ENCODE peak calls at places on chromosomes 5 and 9, in eight cellular contexts. Z is DND-41, V is dorsolateral prefrontal cortex, E is GM12865, G is uterus, Y is cardiac fibroblast, O is left ventricle myocardium inferior, H is transverse colon. Q is an unnamed sample.

GRCh38 chr9:20606637-20607036 is 15.7 kb downstream of the MLLT3 start:
- DNase-seq in Z (no peak), V (no peak), E (no peak), G (peak), Y (no peak), O (peak), H (no peak), Q (no peak)

GRCh38 chr9:32705059-32705458 is 69.6 kb upstream of the TAF1L start:
- DNase-seq in Z (no peak), V (no peak), E (no peak), G (no peak), Y (no peak), O (no peak), H (no peak), Q (no peak)

GRCh38 chr5:44875661-44876250 is 67.0 kb downstream of the MRPS30 start:
- DNase-seq in Z (no peak), V (no peak), E (peak), G (no peak), Y (no peak), O (no peak), H (no peak), Q (no peak)

GRCh38 chr5:160175438-160176218 is 53.7 kb upstream of the FABP6 start:
- DNase-seq in Z (no peak), V (peak), E (no peak), G (peak), Y (peak), O (peak), H (no peak), Q (peak)

GRCh38 chr5:84384604-84385575 is at the start of gene EDIL3:
- DNase-seq in Z (no peak), V (peak), E (no peak), G (peak), Y (peak), O (no peak), H (peak), Q (peak)

GRCh38 chr9:137310190-137311052 is 8.3 kb upstream of the NRARP start:
- DNase-seq in Z (no peak), V (no peak), E (no peak), G (no peak), Y (no peak), O (peak), H (peak), Q (no peak)

GRCh38 chr9:22144226-22144625 is 135.1 kb upstream of the CDKN2B start:
- DNase-seq in Z (no peak), V (no peak), E (no peak), G (no peak), Y (peak), O (no peak), H (no peak), Q (no peak)

GRCh38 chr9:35863583-35863982 is 6.6 kb downstream of the OR13J1 start:
- DNase-seq in Z (no peak), V (no peak), E (no peak), G (no peak), Y (no peak), O (no peak), H (no peak), Q (no peak)

GRCh38 chr5:173762045-173762444 is 126.1 kb upstream of the CPEB4 start:
- DNase-seq in Z (no peak), V (no peak), E (no peak), G (no peak), Y (no peak), O (no peak), H (no peak), Q (no peak)

GRCh38 chr9:31908158-31908890 is 476.1 kb upstream of the ACO1 start:
- DNase-seq in Z (no peak), V (no peak), E (peak), G (no peak), Y (no peak), O (no peak), H (no peak), Q (no peak)

GRCh38 chr5:79464695-79465332 is 49.1 kb downstream of the HOMER1 start:
- DNase-seq in Z (no peak), V (no peak), E (peak), G (no peak), Y (peak), O (no peak), H (no peak), Q (no peak)

GRCh38 chr9:135927195-135928013 is 20.1 kb upstream of the CAMSAP1 start:
- DNase-seq in Z (no peak), V (no peak), E (no peak), G (no peak), Y (no peak), O (no peak), H (no peak), Q (no peak)

GRCh38 chr9:135925496-135926133 is 18.3 kb upstream of the CAMSAP1 start:
- DNase-seq in Z (no peak), V (no peak), E (peak), G (no peak), Y (no peak), O (no peak), H (no peak), Q (no peak)

GRCh38 chr9:135928074-135928730 is 20.9 kb upstream of the CAMSAP1 start:
- DNase-seq in Z (no peak), V (no peak), E (no peak), G (no peak), Y (no peak), O (no peak), H (no peak), Q (no peak)

GRCh38 chr9:135924628-135925338 is 17.4 kb upstream of the CAMSAP1 start:
- DNase-seq in Z (no peak), V (no peak), E (peak), G (no peak), Y (no peak), O (no peak), H (no peak), Q (no peak)

DNA sequence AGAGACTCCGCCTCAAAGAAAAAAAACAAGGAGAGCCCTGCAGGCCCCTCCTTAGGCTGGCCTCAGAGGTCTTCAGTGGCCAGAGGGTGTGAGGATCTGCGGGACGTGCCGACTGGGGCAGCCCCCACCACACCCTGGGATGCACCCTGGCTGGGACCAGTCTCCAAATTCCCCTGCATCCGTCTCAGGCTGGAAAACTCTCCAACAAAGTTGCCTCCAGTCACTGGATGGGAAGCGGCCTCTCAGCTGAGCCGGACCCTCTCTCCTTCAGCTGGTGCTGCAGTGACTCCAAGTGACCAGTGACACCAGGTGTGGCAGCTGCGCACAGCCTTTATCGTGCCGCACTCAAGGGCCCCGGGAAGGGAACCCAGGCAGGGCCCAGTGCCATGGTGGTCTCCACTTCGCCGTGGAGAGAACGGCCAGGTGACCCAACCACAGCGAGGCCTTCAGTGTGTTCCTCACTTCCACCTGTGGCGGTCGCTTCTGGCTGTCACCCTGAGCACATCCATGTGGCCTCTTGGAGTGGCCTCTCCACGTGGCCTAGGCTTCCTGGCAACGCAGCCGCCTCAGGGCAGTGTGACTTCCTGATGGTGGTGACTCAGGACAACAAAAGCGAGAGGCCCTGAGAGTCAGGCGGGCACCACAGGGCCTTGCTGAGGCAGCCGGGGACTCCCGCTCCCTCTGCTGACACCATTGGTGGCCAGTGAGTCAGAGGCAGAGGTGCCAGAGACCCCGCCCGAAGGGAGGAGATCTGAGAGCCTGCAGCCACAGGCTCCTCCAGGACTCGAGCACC is 19.3 kb upstream of the CAMSAP1 start:
- DNase-seq in Z (no peak), V (no peak), E (peak), G (no peak), Y (peak), O (no peak), H (no peak), Q (peak)
- TF ChIP-seq CTCF in Z (no peak), V (no peak), E (no peak), G (no peak), Y (no peak), O (no peak), H (no peak), Q (no peak)

DNA sequence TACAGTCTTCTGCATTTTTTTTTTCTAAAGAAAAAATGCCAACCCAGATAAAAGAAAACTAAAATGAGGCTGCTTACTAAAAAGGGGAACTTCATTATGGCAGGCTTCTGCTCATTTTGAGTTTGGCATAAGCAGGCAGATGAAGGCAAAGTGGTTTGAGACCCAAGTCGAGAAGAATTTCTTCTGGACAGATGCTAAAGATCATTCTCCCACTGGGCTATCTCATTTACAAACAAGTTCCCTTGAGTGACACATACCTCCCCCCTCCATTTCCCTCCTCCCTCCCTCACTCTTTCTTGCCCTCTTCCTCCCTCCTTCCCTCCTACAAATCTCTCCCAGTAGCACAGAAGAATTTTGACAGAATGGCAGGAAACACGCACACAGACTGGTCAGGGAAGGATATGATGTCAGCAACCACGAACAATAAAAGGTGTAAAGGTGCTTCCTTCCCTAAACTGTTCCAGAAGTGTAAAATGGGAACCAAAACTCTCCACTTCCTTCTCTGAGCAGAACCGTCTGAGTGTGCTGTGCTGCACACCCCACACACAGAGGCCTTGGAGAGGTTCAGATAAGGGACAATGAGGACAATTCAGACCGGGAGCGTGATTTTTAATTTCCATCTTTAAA is 55.9 kb downstream of the MEF2C start:
- DNase-seq in Z (no peak), V (no peak), E (peak), G (no peak), Y (peak), O (no peak), H (peak), Q (no peak)
- H3K4me3 ChIP-seq in Z (no peak), V (no peak), E (peak), G (no peak), Y (no peak), O (peak), H (no peak), Q (no peak)

GRCh38 chr9:82681809-82682208 is 381.1 kb downstream of the RASEF start:
- DNase-seq in Z (no peak), V (no peak), E (no peak), G (no peak), Y (no peak), O (no peak), H (no peak), Q (no peak)

GRCh38 chr9:82680179-82680935 is 382.6 kb downstream of the RASEF start:
- DNase-seq in Z (no peak), V (no peak), E (no peak), G (no peak), Y (no peak), O (no peak), H (no peak), Q (no peak)

GRCh38 chr9:82677086-82677485 is 385.9 kb downstream of the RASEF start:
- DNase-seq in Z (no peak), V (no peak), E (no peak), G (no peak), Y (no peak), O (no peak), H (no peak), Q (no peak)

GRCh38 chr9:82682431-82682830 is 380.5 kb downstream of the RASEF start:
- DNase-seq in Z (no peak), V (no peak), E (no peak), G (no peak), Y (no peak), O (no peak), H (no peak), Q (no peak)

GRCh38 chr9:82679488-82679887 is 383.5 kb downstream of the RASEF start:
- DNase-seq in Z (no peak), V (no peak), E (no peak), G (no peak), Y (no peak), O (no peak), H (no peak), Q (no peak)
- TF ChIP-seq CTCF in Z (no peak), V (no peak), E (no peak), G (no peak), Y (no peak), O (no peak), H (no peak), Q (no peak)

DNA sequence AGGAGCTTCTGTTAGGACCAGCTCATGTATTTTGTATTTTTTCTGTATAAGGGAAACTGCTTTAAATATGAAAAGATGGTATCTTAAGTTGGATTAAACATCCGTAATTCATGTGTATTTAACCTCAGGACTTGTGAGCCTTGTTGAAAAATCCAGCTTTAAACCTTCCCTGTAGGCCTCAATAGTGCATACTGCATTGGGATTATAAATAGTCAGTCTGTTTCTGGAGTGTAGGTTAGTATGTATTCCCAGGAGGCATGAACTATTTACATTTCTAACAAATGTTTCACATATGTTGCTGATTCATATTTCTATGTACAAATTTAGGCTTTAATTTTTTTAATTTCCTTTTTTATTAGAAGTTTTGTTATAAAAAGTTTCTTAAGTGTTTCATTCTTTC is 137.9 kb upstream of the GRHPR start:
- DNase-seq in Z (no peak), V (no peak), E (no peak), G (no peak), Y (no peak), O (no peak), H (no peak), Q (no peak)
- H3K4me3 ChIP-seq in Z (no peak), V (no peak), E (peak), G (no peak), Y (no peak), O (no peak), H (no peak), Q (no peak)

DNA sequence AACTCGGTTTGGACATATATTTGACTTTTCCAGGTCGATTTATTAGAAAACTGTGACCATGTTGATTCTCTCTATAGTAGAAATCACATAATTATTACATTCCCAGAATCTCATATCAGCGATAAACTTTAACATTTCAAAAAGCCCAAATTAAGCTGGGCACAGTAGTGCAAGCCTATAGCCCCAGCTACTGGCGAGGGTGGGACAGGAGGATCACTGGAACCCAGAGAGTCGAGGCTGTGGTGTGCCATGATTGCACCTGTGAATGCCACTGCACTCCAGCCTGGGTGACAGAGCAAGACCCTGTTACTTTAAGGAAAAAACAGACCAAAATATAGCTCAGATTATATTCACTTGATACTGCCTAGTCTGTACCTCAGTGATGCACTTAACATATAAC is 128.9 kb downstream of the CPLANE1 start:
- DNase-seq in Z (peak), V (no peak), E (no peak), G (no peak), Y (no peak), O (no peak), H (no peak), Q (no peak)
- TF ChIP-seq CTCF in Z (peak), V (no peak), E (peak), G (no peak), Y (no peak), O (no peak), H (no peak), Q (no peak)

DNA sequence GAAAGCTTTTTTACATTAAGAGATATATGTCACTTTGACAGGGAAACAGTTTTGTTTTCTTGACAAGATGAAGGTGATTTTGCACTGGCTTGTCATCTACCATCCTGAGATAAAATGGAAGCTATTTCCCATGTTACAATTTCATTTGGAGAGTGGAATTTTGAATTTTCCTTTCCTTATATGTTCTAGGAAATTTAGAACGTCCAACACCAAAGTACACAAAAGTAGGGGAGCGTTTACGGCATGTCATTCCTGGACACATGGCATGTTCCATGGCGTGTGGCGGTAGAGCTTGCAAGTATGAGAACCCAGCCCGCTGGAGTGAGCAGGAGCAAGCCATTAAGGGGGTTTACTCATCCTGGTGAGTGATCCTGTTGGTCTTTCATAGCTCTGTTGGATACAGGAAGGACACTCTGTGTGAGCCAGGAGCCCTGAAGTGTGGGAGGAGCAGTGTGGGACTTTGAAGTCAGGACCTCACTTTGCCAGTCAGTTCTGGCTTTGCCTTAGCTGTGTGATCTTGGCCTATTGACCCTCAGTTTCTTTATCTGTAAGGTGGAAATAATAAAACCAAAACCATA is 887 bp downstream of the PTPDC1 start:
- DNase-seq in Z (no peak), V (no peak), E (no peak), G (no peak), Y (peak), O (no peak), H (no peak), Q (no peak)
- H3K4me3 ChIP-seq in Z (no peak), V (peak), E (no peak), G (no peak), Y (no peak), O (no peak), H (no peak), Q (no peak)